ENCODE peak calls at places on chromosomes 11 and 22, in five cellular contexts. O is A549, V is stomach, D is sigmoid colon, U is K562. G is an unnamed sample.

GRCh38 chr22:40057652-40058051 is 62.9 kb downstream of the FAM83F start:
- DNase-seq in U (no peak), O (no peak), D (no peak), V (no peak), G (no peak)

GRCh38 chr11:36000616-36001190 is 56.8 kb downstream of the LDLRAD3 start:
- DNase-seq in V (no peak), D (no peak), U (no peak), O (no peak), G (no peak)

GRCh38 chr11:33721984-33722383 is 14.2 kb downstream of the CD59 start:
- DNase-seq in D (no peak), O (no peak), V (no peak), U (no peak), G (no peak)

GRCh38 chr11:2580444-2581050 is 119.2 kb downstream of the KCNQ1OT1 start:
- DNase-seq in D (peak; percentile 64), O (no peak), U (no peak), V (peak; percentile 18), G (peak; percentile 15)

GRCh38 chr22:36385491-36386350 is 2.0 kb downstream of the MYH9 start:
- DNase-seq in V (peak; percentile 83), O (peak; percentile 48), U (no peak), D (peak; percentile 90), G (no peak)

GRCh38 chr11:9448576-9449352 is 12.0 kb upstream of the ZNF143 start:
- DNase-seq in V (no peak), U (no peak), O (no peak), D (no peak), G (no peak)

GRCh38 chr11:128424867-128425285 is 162.5 kb downstream of the ETS1 start:
- DNase-seq in U (no peak), O (peak; percentile 8), V (peak; percentile 35), D (no peak), G (peak; percentile 69)

GRCh38 chr11:129881570-129882170 is 13.7 kb downstream of the NFRKB start:
- DNase-seq in V (peak; percentile 53), U (peak; percentile 52), O (peak; percentile 27), D (no peak), G (no peak)

GRCh38 chr11:57815877-57816276 is 54.3 kb downstream of the CTNND1 start:
- DNase-seq in O (no peak), V (no peak), D (no peak), U (no peak), G (no peak)

GRCh38 chr11:117807482-117808272 is 10.7 kb upstream of the DSCAML1 start:
- DNase-seq in V (peak; percentile 85), O (peak; percentile 48), U (peak; percentile 78), D (peak; percentile 88), G (peak; percentile 60)

GRCh38 chr22:27720860-27721259 is 80.7 kb downstream of the MN1 start:
- DNase-seq in D (no peak), O (no peak), V (no peak), U (no peak), G (no peak)

GRCh38 chr11:76599041-76600013 is 71.2 kb downstream of the LRRC32 start:
- DNase-seq in O (no peak), D (no peak), V (no peak), U (no peak), G (no peak)

GRCh38 chr22:39519681-39520053 is 695 bp upstream of the ATF4 start:
- DNase-seq in U (peak; percentile 60), O (peak; percentile 61), V (peak; percentile 62), D (peak; percentile 87), G (peak; percentile 58)

GRCh38 chr11:17773674-17774073 is 39.1 kb downstream of the KCNC1 start:
- DNase-seq in U (no peak), O (no peak), D (peak; percentile 41), V (no peak), G (no peak)

GRCh38 chr11:41403462-41403861 is 56.0 kb downstream of the LRRC4C start:
- DNase-seq in U (no peak), O (no peak), V (no peak), D (no peak), G (no peak)

GRCh38 chr11:61297341-61297740 is 2.2 kb upstream of the VWCE start:
- DNase-seq in V (no peak), D (no peak), U (no peak), O (no peak), G (no peak)

GRCh38 chr11:15901790-15902189 is 454.6 kb downstream of the SOX6 start:
- DNase-seq in D (no peak), U (no peak), V (peak; percentile 50), O (peak; percentile 9), G (no peak)

GRCh38 chr22:35752172-35752832 is 34.6 kb downstream of the APOL5 start:
- DNase-seq in V (no peak), O (no peak), U (no peak), D (no peak), G (no peak)

GRCh38 chr11:34600339-34601084 is 20.4 kb upstream of the EHF start:
- DNase-seq in D (no peak), V (peak; percentile 87), O (peak; percentile 98), U (peak; percentile 91), G (no peak)

GRCh38 chr22:49571326-49571725 is 256.3 kb downstream of the BRD1 start:
- DNase-seq in U (no peak), V (peak; percentile 20), O (no peak), D (peak; percentile 22), G (no peak)

GRCh38 chr22:50305658-50306566 is 1.5 kb downstream of the PLXNB2 start:
- DNase-seq in V (peak; percentile 88), U (peak; percentile 23), D (peak; percentile 93), O (peak; percentile 85), G (peak; percentile 89)

GRCh38 chr22:49789289-49790141 is 38.2 kb downstream of the BRD1 start:
- DNase-seq in D (no peak), U (no peak), O (no peak), V (no peak), G (peak; percentile 66)

GRCh38 chr11:116498161-116498560 is 274.6 kb downstream of the BUD13 start:
- DNase-seq in V (no peak), D (no peak), U (no peak), O (no peak), G (no peak)

GRCh38 chr11:9385288-9385902 is 943 bp downstream of the IPO7 start:
- DNase-seq in U (peak; percentile 58), O (peak; percentile 56), V (peak; percentile 59), D (no peak), G (no peak)

GRCh38 chr11:69367211-69367964 is 73.4 kb downstream of the MYEOV start:
- DNase-seq in V (peak; percentile 20), D (peak; percentile 56), O (no peak), U (no peak), G (no peak)

GRCh38 chr11:128550261-128550821 is 37.0 kb downstream of the ETS1 start:
- DNase-seq in V (no peak), U (no peak), D (no peak), O (no peak), G (no peak)

GRCh38 chr11:31262761-31263160 is 106.8 kb downstream of the DCDC1 start:
- DNase-seq in V (no peak), D (no peak), U (no peak), O (no peak), G (no peak)

GRCh38 chr11:119093666-119093950 is 8.0 kb downstream of the DPAGT1 start:
- DNase-seq in D (no peak), V (no peak), O (no peak), U (no peak), G (no peak)

GRCh38 chr11:12249590-12250260 is 127.6 kb upstream of the PARVA start:
- DNase-seq in U (no peak), V (peak; percentile 90), D (peak; percentile 82), O (no peak), G (no peak)

GRCh38 chr11:126485021-126485781 is 129.7 kb downstream of the ST3GAL4 start:
- DNase-seq in O (no peak), V (no peak), U (no peak), D (peak; percentile 53), G (no peak)

GRCh38 chr22:17536269-17536668 is 27.0 kb upstream of the SLC25A18 start:
- DNase-seq in O (no peak), U (no peak), V (no peak), D (no peak), G (no peak)

GRCh38 chr22:28346308-28346707 is 333.3 kb downstream of the TTC28 start:
- DNase-seq in U (no peak), O (no peak), D (no peak), V (no peak), G (no peak)

GRCh38 chr11:78429667-78430066 is 12.0 kb upstream of the GAB2 start:
- DNase-seq in O (no peak), U (peak; percentile 33), V (no peak), D (no peak), G (no peak)
- H3K4me1 ChIP-seq in O (peaks cover 5% of the 10 kb centered on the region), U (peaks cover 35% of the 10 kb centered on the region), V (no peaks in the 10 kb centered on the region), D (peaks cover 4% of the 10 kb centered on the region), G (peaks cover 4% of the 10 kb centered on the region)

DNA sequence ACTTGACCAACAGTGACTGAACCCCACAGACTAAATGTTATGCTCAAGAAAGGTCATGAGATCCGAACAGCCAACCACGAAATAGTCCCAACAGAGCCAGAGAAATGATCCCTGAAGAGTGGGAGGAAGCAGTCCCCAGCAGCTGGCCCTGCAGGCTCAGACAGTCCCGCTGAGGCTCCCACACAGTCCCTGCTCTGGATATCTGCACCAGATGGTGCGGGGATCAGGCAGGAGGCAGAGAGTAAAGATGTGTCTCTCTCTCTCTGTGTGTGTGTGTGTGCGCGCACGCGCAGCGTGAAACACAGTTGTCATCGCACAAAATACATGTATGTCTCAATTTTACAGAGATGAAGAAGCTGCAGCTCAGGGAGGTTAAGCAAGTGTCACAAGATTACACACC is 28.0 kb downstream of the GUCY1A2 start:
- DNase-seq in V (no peak), U (no peak), D (no peak), O (no peak), G (no peak)
- TF ChIP-seq EP300 in V (no peak), U (no peak), D (no peak), O (no peak), G (no peak)

DNA sequence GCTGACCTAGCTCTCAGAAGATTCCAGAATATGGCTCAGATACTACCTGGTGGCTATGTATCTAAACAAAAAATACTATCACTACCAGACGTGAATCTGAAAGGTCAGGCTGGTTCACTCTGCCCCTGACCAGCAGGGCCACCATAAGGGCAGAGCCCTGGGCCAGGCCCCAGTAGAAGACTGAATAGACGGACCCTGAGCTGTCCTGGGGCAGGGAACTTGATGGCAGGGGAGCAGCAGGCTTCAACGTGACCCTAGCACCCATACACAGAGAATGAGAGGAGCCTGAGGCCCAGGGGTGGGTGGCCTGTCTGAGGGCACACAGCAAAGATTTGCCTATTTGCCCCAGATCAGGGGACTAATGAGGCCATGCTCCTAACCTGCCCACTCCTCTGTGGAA is 6.6 kb upstream of the RNF185 start:
- DNase-seq in V (no peak), U (no peak), D (no peak), O (no peak), G (no peak)
- H3K4me1 ChIP-seq in V (peaks cover 21% of the 10 kb centered on the region), U (no peaks in the 10 kb centered on the region), D (peaks cover 33% of the 10 kb centered on the region), O (no peaks in the 10 kb centered on the region), G (peaks cover 5% of the 10 kb centered on the region)

GRCh38 chr22:20497426-20497825 is 1.8 kb upstream of the KLHL22 start:
- DNase-seq in O (no peak), D (no peak), U (no peak), V (no peak), G (no peak)

GRCh38 chr22:20494978-20495860 is at the start of gene KLHL22:
- DNase-seq in O (no peak), V (peak; percentile 40), D (peak; percentile 73), U (peak; percentile 95), G (no peak)

GRCh38 chr22:20498913-20499312 is 3.3 kb upstream of the KLHL22 start:
- DNase-seq in U (no peak), D (no peak), O (no peak), V (no peak), G (no peak)

GRCh38 chr22:20499769-20500168 is 4.2 kb upstream of the KLHL22 start:
- DNase-seq in U (no peak), V (no peak), D (no peak), O (no peak), G (no peak)

GRCh38 chr22:20495861-20496681 is 476 bp upstream of the KLHL22 start:
- DNase-seq in D (peak; percentile 96), O (peak; percentile 86), U (peak; percentile 100), V (peak; percentile 94), G (peak; percentile 91)
- TF ChIP-seq EP300 in D (no peak), O (no peak), U (peak; percentile 77), V (no peak), G (no peak)